ENCODE peak calls at places on chromosomes 11 and 22, in eight cellular contexts. X is SJSA1, T is heart right ventricle, J is right cardiac atrium, E is endothelial cell of umbilical vein, Z is colonic mucosa, Q is pancreas, M is GM23338. V is an unnamed sample. For H3K4me1, the result is how much of the 10 kb centered on the place peaks cover.

GRCh38 chr11:87265132-87265531 is 227.4 kb downstream of the TMEM135 start:
- DNase-seq in X (no peak), T (no peak), J (no peak), E (peak), Z (no peak), Q (no peak), M (no peak), V (no peak)

GRCh38 chr11:20089796-20090653 is 70.2 kb downstream of the DBX1 start:
- DNase-seq in X (no peak), T (peak), J (no peak), E (peak), Z (no peak), Q (no peak), M (peak), V (no peak)

GRCh38 chr11:5369793-5370192 is 13.8 kb upstream of the OR51M1 start:
- DNase-seq in X (peak), T (no peak), J (no peak), E (peak), Z (no peak), Q (no peak), M (peak), V (no peak)

GRCh38 chr22:38132136-38132535 is 21.7 kb upstream of the BAIAP2L2 start:
- DNase-seq in X (no peak), T (no peak), J (no peak), E (no peak), Z (no peak), Q (no peak), M (no peak), V (no peak)

GRCh38 chr11:64037027-64037633 is 1.4 kb downstream of the FLRT1 start:
- DNase-seq in X (no peak), T (no peak), J (no peak), E (no peak), Z (no peak), Q (no peak), M (peak), V (no peak)

GRCh38 chr11:13717331-13717730 is 48.9 kb downstream of the FAR1 start:
- DNase-seq in X (peak), T (no peak), J (no peak), E (peak), Z (no peak), Q (no peak), M (no peak), V (no peak)

GRCh38 chr22:49370841-49371301 is 456.8 kb downstream of the BRD1 start:
- DNase-seq in X (no peak), T (no peak), J (no peak), E (no peak), Z (peak), Q (peak), M (no peak), V (peak)

GRCh38 chr22:19595532-19595931 is 71.3 kb upstream of the CLDN5 start:
- DNase-seq in X (no peak), T (no peak), J (no peak), E (no peak), Z (no peak), Q (no peak), M (no peak), V (no peak)

GRCh38 chr11:112453601-112454577 is 193.2 kb upstream of the PLET1 start:
- DNase-seq in X (no peak), T (peak), J (peak), E (peak), Z (peak), Q (no peak), M (peak), V (peak)

GRCh38 chr22:50114221-50114981 is 24.6 kb downstream of the MOV10L1 start:
- DNase-seq in X (peak), T (no peak), J (no peak), E (peak), Z (no peak), Q (no peak), M (no peak), V (peak)

GRCh38 chr11:76119779-76120178 is 86.5 kb downstream of the WNT11 start:
- DNase-seq in X (no peak), T (no peak), J (no peak), E (peak), Z (peak), Q (no peak), M (no peak), V (no peak)
- H3K4me1 ChIP-seq in X (under half), T (under half), J (under half), E (under half), Z (under half), Q (under half), M (under half), V (under half)

DNA sequence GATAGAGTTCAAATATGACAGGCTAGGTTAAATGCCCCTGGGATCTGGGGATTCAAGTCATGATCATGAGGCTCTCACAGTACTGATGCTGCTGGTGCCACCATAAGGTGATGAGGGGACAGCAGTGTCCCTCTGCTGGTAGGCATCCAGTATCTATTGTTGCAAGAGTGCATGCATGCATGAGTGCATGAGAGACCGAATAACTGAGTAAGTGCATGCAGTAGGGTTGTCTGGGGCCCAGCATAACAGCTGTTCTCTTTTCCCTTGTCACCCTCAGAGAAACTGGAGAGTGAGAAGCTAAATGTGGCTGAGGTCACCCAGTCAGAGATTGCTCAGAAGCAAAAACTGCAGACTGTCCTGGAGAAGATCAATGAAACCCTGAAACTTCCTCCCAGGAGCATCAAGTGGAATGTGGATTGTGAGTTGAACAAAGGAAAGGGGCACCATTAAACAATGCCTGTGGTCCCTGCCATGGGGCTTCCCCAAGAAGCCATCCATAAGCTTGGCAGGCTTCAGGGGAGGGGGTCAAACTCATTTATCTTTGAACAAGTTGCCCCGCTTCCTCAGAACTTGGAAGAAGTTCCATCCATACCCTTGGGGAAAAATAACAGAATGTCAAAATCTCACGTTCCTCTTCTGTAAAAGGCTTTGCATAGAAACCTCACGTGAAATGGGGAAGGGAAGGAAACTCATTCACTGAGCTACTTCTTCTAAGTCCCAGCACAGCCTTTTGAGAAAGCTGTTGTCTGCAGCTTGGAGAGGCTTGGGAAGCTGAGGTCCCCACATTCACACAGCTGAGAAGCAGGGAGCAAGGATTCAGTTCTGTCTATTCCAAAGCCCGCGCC is 119.0 kb downstream of the PARVA start:
- DNase-seq in X (no peak), T (no peak), J (no peak), E (no peak), Z (no peak), Q (no peak), M (peak), V (no peak)
- H3K27ac ChIP-seq in X (no peak), T (no peak), J (no peak), E (no peak), Z (no peak), Q (no peak), M (no peak), V (no peak)

DNA sequence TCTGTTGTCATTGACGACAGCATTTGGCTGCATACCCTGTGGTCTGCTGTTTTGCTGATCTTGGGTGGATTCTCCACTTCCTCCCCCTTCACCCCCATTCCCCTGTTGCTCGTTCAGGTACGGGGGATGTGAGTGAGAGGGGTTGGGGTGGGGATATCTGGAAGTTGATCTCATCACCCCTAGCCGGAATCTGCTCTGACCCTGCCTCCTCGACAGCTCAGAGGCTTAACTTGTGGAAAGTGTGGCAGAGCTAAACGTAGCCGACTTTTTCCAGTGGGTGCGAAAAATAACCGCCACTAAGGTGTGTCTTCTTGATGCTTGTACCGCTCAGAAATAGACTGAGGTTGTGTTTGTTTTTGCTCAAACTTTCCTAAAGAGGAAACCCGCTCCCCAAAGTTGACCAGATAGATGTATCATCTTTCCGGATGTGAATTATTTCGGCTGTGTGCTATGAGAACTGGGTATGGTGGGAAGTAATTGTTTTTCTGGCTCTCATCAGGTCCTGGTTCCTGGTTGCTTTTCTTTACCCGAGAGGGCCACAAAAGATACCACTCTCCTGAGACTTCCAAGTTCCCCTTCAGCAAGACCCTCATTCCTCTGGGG is 6.6 kb downstream of the ZBTB16 start:
- DNase-seq in X (no peak), T (no peak), J (no peak), E (no peak), Z (no peak), Q (peak), M (no peak), V (no peak)
- H3K4me1 ChIP-seq in X (under half), T (half or more), J (half or more), E (under half), Z (under half), Q (under half), M (under half), V (under half)

DNA sequence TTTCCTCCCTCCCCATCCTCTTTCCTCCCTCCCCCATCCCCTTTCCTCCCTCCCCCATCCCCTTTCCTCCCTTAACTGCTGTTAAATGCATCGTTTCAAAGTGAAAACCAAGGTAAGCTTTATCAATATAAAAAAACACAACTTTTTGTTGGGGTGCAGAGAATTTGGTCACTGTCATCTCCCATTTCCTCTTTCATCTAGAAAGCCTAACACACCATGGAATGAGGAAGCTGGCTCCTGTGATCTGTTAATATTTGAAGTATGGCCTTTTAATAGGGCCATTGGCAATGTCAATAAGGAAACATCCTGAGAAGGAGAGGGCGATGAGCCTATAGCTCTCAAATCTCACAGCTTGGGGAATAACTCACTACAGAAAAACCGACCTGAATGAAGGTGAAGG is 7.0 kb downstream of the EXPH5 start:
- DNase-seq in X (no peak), T (no peak), J (no peak), E (no peak), Z (peak), Q (no peak), M (no peak), V (no peak)
- H3K27ac ChIP-seq in X (no peak), T (no peak), J (no peak), E (no peak), Z (peak), Q (no peak), M (no peak), V (no peak)

GRCh38 chr11:1520987-1521349 is 34.4 kb upstream of the MOB2 start:
- DNase-seq in X (no peak), T (peak), J (peak), E (no peak), Z (no peak), Q (no peak), M (no peak), V (no peak)

GRCh38 chr11:1523077-1523476 is 36.5 kb upstream of the MOB2 start:
- DNase-seq in X (no peak), T (no peak), J (no peak), E (no peak), Z (no peak), Q (no peak), M (no peak), V (no peak)

GRCh38 chr11:1520209-1520986 is 33.8 kb upstream of the MOB2 start:
- DNase-seq in X (no peak), T (no peak), J (no peak), E (no peak), Z (no peak), Q (no peak), M (no peak), V (no peak)

GRCh38 chr11:1522081-1522424 is 35.5 kb upstream of the MOB2 start:
- DNase-seq in X (no peak), T (no peak), J (no peak), E (no peak), Z (no peak), Q (no peak), M (no peak), V (no peak)

DNA sequence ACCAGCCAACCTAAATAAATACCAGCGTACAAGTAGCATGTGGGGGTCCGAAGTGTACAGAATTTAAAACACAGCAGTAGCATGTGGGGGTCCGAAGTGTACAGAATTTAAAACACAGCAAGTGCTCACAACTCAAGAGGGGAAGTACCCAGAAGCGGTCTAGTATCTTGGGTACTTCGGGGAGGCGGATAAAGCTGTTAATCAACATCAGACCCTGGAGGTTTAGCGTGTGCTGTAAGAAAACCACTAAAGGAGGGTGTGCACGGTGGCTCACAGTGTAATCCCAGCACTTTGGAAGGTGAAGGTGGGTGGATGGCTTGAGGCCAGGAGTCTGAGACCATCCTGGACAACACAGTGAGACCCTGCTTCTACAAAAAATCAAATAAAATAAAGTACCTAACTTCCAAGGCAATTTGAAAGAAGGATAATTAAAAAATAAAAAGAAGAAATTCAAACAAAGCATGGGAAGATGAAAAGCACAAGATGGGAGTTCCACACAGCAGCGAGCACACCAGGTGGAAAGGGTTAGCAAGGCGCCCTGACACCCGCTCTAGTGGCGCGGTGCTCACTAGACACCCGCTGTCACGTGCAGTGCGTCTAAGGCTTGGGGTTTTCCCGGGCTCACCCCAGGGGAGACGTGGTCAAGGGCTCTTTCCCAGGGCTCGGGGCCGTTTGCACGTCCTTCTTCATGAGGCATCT is 35.0 kb upstream of the MOB2 start:
- DNase-seq in X (no peak), T (no peak), J (no peak), E (no peak), Z (no peak), Q (no peak), M (no peak), V (no peak)
- H3K4me1 ChIP-seq in X (under half), T (half or more), J (under half), E (under half), Z (under half), Q (under half), M (under half), V (under half)

DNA sequence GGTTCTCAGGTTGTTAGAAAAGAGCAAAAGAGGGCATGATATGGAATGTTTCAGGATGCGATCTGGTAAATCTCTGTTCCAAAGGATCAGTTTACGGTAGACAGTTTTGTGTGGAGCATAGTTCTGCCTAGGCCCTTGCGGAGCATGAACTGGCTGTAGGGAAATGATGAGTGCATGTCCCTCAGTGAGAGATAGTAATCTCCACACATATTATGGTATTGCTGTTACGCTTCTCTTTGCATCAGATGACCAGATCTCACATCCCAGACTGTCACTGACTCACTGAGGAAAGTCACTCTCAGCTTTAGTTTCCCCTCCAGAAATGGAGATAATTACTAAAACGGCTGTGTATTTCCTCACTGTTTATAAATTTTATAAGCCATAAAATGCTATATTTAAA is 836.0 kb downstream of the JRKL start:
- DNase-seq in X (no peak), T (no peak), J (no peak), E (no peak), Z (no peak), Q (no peak), M (no peak), V (no peak)
- H3K27ac ChIP-seq in X (no peak), T (no peak), J (no peak), E (no peak), Z (no peak), Q (no peak), M (no peak), V (no peak)

GRCh38 chr11:130120045-130120444 is 39.5 kb upstream of the ST14 start:
- DNase-seq in X (no peak), T (no peak), J (no peak), E (no peak), Z (no peak), Q (no peak), M (no peak), V (no peak)

GRCh38 chr11:130122141-130122575 is 37.4 kb upstream of the ST14 start:
- DNase-seq in X (no peak), T (no peak), J (no peak), E (peak), Z (no peak), Q (no peak), M (no peak), V (no peak)

GRCh38 chr11:130124096-130124495 is 35.5 kb upstream of the ST14 start:
- DNase-seq in X (peak), T (peak), J (peak), E (peak), Z (no peak), Q (no peak), M (no peak), V (peak)

GRCh38 chr11:130123414-130124040 is 36.1 kb upstream of the ST14 start:
- DNase-seq in X (no peak), T (no peak), J (no peak), E (no peak), Z (no peak), Q (no peak), M (no peak), V (no peak)

GRCh38 chr11:130121430-130121978 is 38.1 kb upstream of the ST14 start:
- DNase-seq in X (peak), T (no peak), J (no peak), E (peak), Z (no peak), Q (no peak), M (no peak), V (no peak)
- H3K4me1 ChIP-seq in X (under half), T (under half), J (under half), E (half or more), Z (under half), Q (under half), M (under half), V (under half)

GRCh38 chr11:69588270-69588669 is 52.7 kb upstream of the CCND1 start:
- DNase-seq in X (peak), T (no peak), J (no peak), E (peak), Z (no peak), Q (no peak), M (peak), V (no peak)
- H3K27ac ChIP-seq in X (peak), T (no peak), J (no peak), E (peak), Z (no peak), Q (no peak), M (no peak), V (no peak)

GRCh38 chr11:126076641-126077040 is 14.0 kb upstream of the CDON start:
- DNase-seq in X (no peak), T (no peak), J (no peak), E (no peak), Z (no peak), Q (no peak), M (no peak), V (no peak)
- H3K4me1 ChIP-seq in X (under half), T (under half), J (under half), E (under half), Z (under half), Q (under half), M (under half), V (under half)

GRCh38 chr11:9570313-9570712 is 3.2 kb upstream of the WEE1 start:
- DNase-seq in X (no peak), T (no peak), J (no peak), E (no peak), Z (no peak), Q (no peak), M (no peak), V (no peak)
- H3K27ac ChIP-seq in X (no peak), T (no peak), J (no peak), E (no peak), Z (no peak), Q (peak), M (peak), V (peak)